ENCODE peak calls at places on chromosomes 3 and 15, in six cellular contexts. W is DMS153, D is sciatic nerve, O is cardiac fibroblast, R is Caki2, H is NCI-H1105. F is an unnamed sample.

GRCh38 chr15:63971427-63971805 is 74.9 kb downstream of the DAPK2 start:
- DNase-seq in D (no peak), O (no peak), H (no peak), W (no peak), R (no peak), F (no peak)

GRCh38 chr3:46461971-46462910 is 2.5 kb downstream of the LTF start:
- DNase-seq in H (no peak), O (peak; percentile 37), D (no peak), R (no peak), W (no peak), F (peak; percentile 52)

GRCh38 chr15:65641723-65642475 is 20.2 kb downstream of the SLC24A1 start:
- DNase-seq in H (no peak), D (no peak), R (no peak), O (no peak), W (no peak), F (no peak)

GRCh38 chr3:65596511-65597224 is 442.1 kb downstream of the MAGI1 start:
- DNase-seq in R (no peak), O (no peak), D (no peak), H (peak; percentile 42), W (no peak), F (no peak)

GRCh38 chr15:62483817-62484216 is 318.7 kb upstream of the C2CD4B start:
- DNase-seq in D (no peak), O (no peak), W (no peak), R (no peak), H (no peak), F (no peak)

GRCh38 chr15:81939604-81940440 is 106.0 kb downstream of the MEX3B start:
- DNase-seq in W (no peak), R (peak; percentile 7), O (peak; percentile 84), D (no peak), H (no peak), F (no peak)

GRCh38 chr3:39724233-39724846 is 85.1 kb upstream of the MYRIP start:
- DNase-seq in D (no peak), H (no peak), O (peak; percentile 9), R (no peak), W (no peak), F (no peak)

GRCh38 chr15:95559875-95560394 is 770.6 kb upstream of the NR2F2 start:
- DNase-seq in H (no peak), W (no peak), R (peak; percentile 80), D (no peak), O (peak; percentile 97), F (no peak)

GRCh38 chr15:36598529-36599177 is 19.2 kb downstream of the CDIN1 start:
- DNase-seq in D (no peak), H (no peak), R (no peak), W (no peak), O (no peak), F (no peak)

GRCh38 chr15:76190070-76190564 is 121.2 kb downstream of the ETFA start:
- DNase-seq in D (no peak), W (no peak), O (no peak), R (no peak), H (no peak), F (no peak)

GRCh38 chr3:129557737-129558037 is 14.7 kb downstream of the H1-8 start:
- DNase-seq in W (no peak), H (no peak), R (no peak), D (no peak), O (no peak), F (no peak)

GRCh38 chr3:13528217-13528801 is 20.6 kb upstream of the FBLN2 start:
- DNase-seq in H (no peak), W (no peak), O (peak; percentile 20), R (no peak), D (no peak), F (no peak)

GRCh38 chr3:197490098-197490497 is 65.7 kb downstream of the BDH1 start:
- DNase-seq in O (peak; percentile 77), W (no peak), D (no peak), H (no peak), R (peak; percentile 64), F (no peak)

GRCh38 chr3:126083511-126083912 is 412 bp downstream of the SLC41A3 start:
- DNase-seq in D (no peak), R (no peak), O (peak; percentile 37), W (no peak), H (peak; percentile 62), F (no peak)

GRCh38 chr3:50264389-50264963 is 4.5 kb upstream of the SEMA3B start:
- DNase-seq in D (peak; percentile 88), H (no peak), W (no peak), O (peak; percentile 68), R (peak; percentile 97), F (peak; percentile 96)

GRCh38 chr15:84818221-84819131 is 1.3 kb downstream of the ALPK3 start:
- DNase-seq in H (no peak), R (no peak), O (peak; percentile 60), W (no peak), D (no peak), F (peak; percentile 74)

GRCh38 chr3:196603683-196604082 is 35.2 kb downstream of the FBXO45 start:
- DNase-seq in H (no peak), R (no peak), D (no peak), O (no peak), W (no peak), F (no peak)

GRCh38 chr3:72036899-72037298 is 252.0 kb upstream of the PROK2 start:
- DNase-seq in O (peak; percentile 26), W (no peak), D (no peak), H (no peak), R (no peak), F (no peak)

GRCh38 chr15:42494998-42495360 is 455 bp upstream of the SNAP23 start:
- DNase-seq in D (peak; percentile 69), W (no peak), H (no peak), R (no peak), O (peak; percentile 86), F (no peak)

GRCh38 chr3:192494176-192494575 is 233.2 kb downstream of the FGF12 start:
- DNase-seq in O (peak; percentile 66), D (no peak), H (peak; percentile 66), R (no peak), W (peak; percentile 86), F (no peak)

GRCh38 chr3:122936986-122937385 is 90.6 kb downstream of the SEMA5B start:
- DNase-seq in W (no peak), H (no peak), R (no peak), D (no peak), O (no peak), F (no peak)

GRCh38 chr15:53787349-53787748 is 27.9 kb upstream of the WDR72 start:
- DNase-seq in W (peak; percentile 58), R (no peak), H (no peak), O (no peak), D (no peak), F (no peak)

GRCh38 chr3:193872265-193872753 is 263.6 kb upstream of the HES1 start:
- DNase-seq in D (no peak), W (peak; percentile 22), O (peak; percentile 96), H (no peak), R (peak; percentile 94), F (no peak)

GRCh38 chr15:89912674-89913396 is at the start of gene ARPIN:
- DNase-seq in R (peak; percentile 55), D (peak; percentile 70), W (no peak), O (peak; percentile 43), H (no peak), F (no peak)

F was measured in coronary artery.